ENCODE peak calls at places on chromosomes 11 and 22, in five cellular contexts. One of them, this sample, is unnamed. For H3K4me1, the result is how much of the 10 kb centered on the place peaks cover.

GRCh38 chr11:69919659-69920499 is 100.7 kb upstream of the FGF3 start:
- DNase-seq in ovary: no peak
- DNase-seq in left ventricle myocardium inferior: no peak
- DNase-seq in BE2C: peak
- DNase-seq in cardiac muscle cell: no peak
- DNase-seq in this sample: no peak

GRCh38 chr11:131867457-131868257 is 497.2 kb downstream of the NTM start:
- DNase-seq in ovary: no peak
- DNase-seq in left ventricle myocardium inferior: peak
- DNase-seq in BE2C: peak
- DNase-seq in cardiac muscle cell: peak
- DNase-seq in this sample: no peak

GRCh38 chr22:23824476-23825245 is 14.1 kb downstream of the DERL3 start:
- DNase-seq in ovary: no peak
- DNase-seq in left ventricle myocardium inferior: no peak
- DNase-seq in BE2C: peak
- DNase-seq in cardiac muscle cell: no peak
- DNase-seq in this sample: no peak

GRCh38 chr11:122874991-122875390 is 7.6 kb upstream of the JHY start:
- DNase-seq in ovary: no peak
- DNase-seq in left ventricle myocardium inferior: no peak
- DNase-seq in BE2C: no peak
- DNase-seq in cardiac muscle cell: no peak
- DNase-seq in this sample: no peak

GRCh38 chr11:125429174-125429707 is 66.8 kb downstream of the FEZ1 start:
- DNase-seq in ovary: peak
- DNase-seq in left ventricle myocardium inferior: peak
- DNase-seq in BE2C: peak
- DNase-seq in cardiac muscle cell: peak
- DNase-seq in this sample: peak

GRCh38 chr11:73172992-73173656 is 31.0 kb upstream of the FCHSD2 start:
- DNase-seq in ovary: no peak
- DNase-seq in left ventricle myocardium inferior: no peak
- DNase-seq in BE2C: no peak
- DNase-seq in cardiac muscle cell: no peak
- DNase-seq in this sample: no peak

GRCh38 chr11:67119577-67120391 is 721 bp downstream of the KDM2A start:
- DNase-seq in ovary: peak
- DNase-seq in left ventricle myocardium inferior: no peak
- DNase-seq in BE2C: peak
- DNase-seq in cardiac muscle cell: peak
- DNase-seq in this sample: no peak

GRCh38 chr11:85086511-85087284 is 540.4 kb downstream of the DLG2 start:
- DNase-seq in ovary: no peak
- DNase-seq in left ventricle myocardium inferior: no peak
- DNase-seq in BE2C: no peak
- DNase-seq in cardiac muscle cell: no peak
- DNase-seq in this sample: no peak

GRCh38 chr22:26431151-26431995 is 2.3 kb downstream of the ASPHD2 start:
- DNase-seq in ovary: no peak
- DNase-seq in left ventricle myocardium inferior: no peak
- DNase-seq in BE2C: no peak
- DNase-seq in cardiac muscle cell: peak
- DNase-seq in this sample: no peak

GRCh38 chr22:24282401-24282800 is 11.8 kb downstream of the SPECC1L start:
- DNase-seq in ovary: no peak
- DNase-seq in left ventricle myocardium inferior: no peak
- DNase-seq in BE2C: no peak
- DNase-seq in cardiac muscle cell: no peak
- DNase-seq in this sample: no peak

GRCh38 chr11:132312616-132313210 is 942.3 kb downstream of the NTM start:
- DNase-seq in ovary: no peak
- DNase-seq in left ventricle myocardium inferior: no peak
- DNase-seq in BE2C: no peak
- DNase-seq in cardiac muscle cell: peak
- DNase-seq in this sample: no peak

GRCh38 chr11:44138286-44138685 is 42.8 kb downstream of the EXT2 start:
- DNase-seq in ovary: no peak
- DNase-seq in left ventricle myocardium inferior: no peak
- DNase-seq in BE2C: no peak
- DNase-seq in cardiac muscle cell: no peak
- DNase-seq in this sample: no peak

GRCh38 chr11:132643239-132643638 is 889.1 kb downstream of the OPCML start:
- DNase-seq in ovary: no peak
- DNase-seq in left ventricle myocardium inferior: no peak
- DNase-seq in BE2C: no peak
- DNase-seq in cardiac muscle cell: no peak
- DNase-seq in this sample: no peak

GRCh38 chr11:2577071-2578005 is 122.5 kb downstream of the KCNQ1OT1 start:
- DNase-seq in ovary: peak
- DNase-seq in left ventricle myocardium inferior: peak
- DNase-seq in BE2C: peak
- DNase-seq in cardiac muscle cell: no peak
- DNase-seq in this sample: no peak

GRCh38 chr11:8652140-8652539 is 30.3 kb downstream of the TRIM66 start:
- DNase-seq in ovary: no peak
- DNase-seq in left ventricle myocardium inferior: no peak
- DNase-seq in BE2C: no peak
- DNase-seq in cardiac muscle cell: peak
- DNase-seq in this sample: no peak

GRCh38 chr11:108664241-108664640 is 628 bp upstream of the DDX10 start:
- DNase-seq in ovary: no peak
- DNase-seq in left ventricle myocardium inferior: no peak
- DNase-seq in BE2C: no peak
- DNase-seq in cardiac muscle cell: no peak
- DNase-seq in this sample: no peak

GRCh38 chr22:35148381-35148780 is 82.4 kb downstream of the ISX start:
- DNase-seq in ovary: no peak
- DNase-seq in left ventricle myocardium inferior: no peak
- DNase-seq in BE2C: no peak
- DNase-seq in cardiac muscle cell: no peak
- DNase-seq in this sample: no peak

GRCh38 chr22:40922484-40923303 is 28.5 kb upstream of the RBX1 start:
- DNase-seq in ovary: no peak
- DNase-seq in left ventricle myocardium inferior: no peak
- DNase-seq in BE2C: peak
- DNase-seq in cardiac muscle cell: peak
- DNase-seq in this sample: peak

GRCh38 chr11:844693-845644 is 2.3 kb downstream of the TSPAN4 start:
- DNase-seq in ovary: peak
- DNase-seq in left ventricle myocardium inferior: peak
- DNase-seq in BE2C: peak
- DNase-seq in cardiac muscle cell: peak
- DNase-seq in this sample: no peak

GRCh38 chr11:67731583-67731982 is 57.2 kb upstream of the ALDH3B2 start:
- DNase-seq in ovary: no peak
- DNase-seq in left ventricle myocardium inferior: no peak
- DNase-seq in BE2C: no peak
- DNase-seq in cardiac muscle cell: no peak
- DNase-seq in this sample: no peak

GRCh38 chr11:88538088-88538487 is 200.6 kb upstream of the CTSC start:
- DNase-seq in ovary: no peak
- DNase-seq in left ventricle myocardium inferior: no peak
- DNase-seq in BE2C: no peak
- DNase-seq in cardiac muscle cell: peak
- DNase-seq in this sample: no peak

GRCh38 chr11:64356498-64357411 is 2.2 kb upstream of the RPS6KA4 start:
- DNase-seq in ovary: no peak
- DNase-seq in left ventricle myocardium inferior: no peak
- DNase-seq in BE2C: peak
- DNase-seq in cardiac muscle cell: peak
- DNase-seq in this sample: peak

GRCh38 chr11:92941676-92942571 is 27.5 kb upstream of the MTNR1B start:
- DNase-seq in ovary: no peak
- DNase-seq in left ventricle myocardium inferior: no peak
- DNase-seq in BE2C: peak
- DNase-seq in cardiac muscle cell: peak
- DNase-seq in this sample: peak

GRCh38 chr22:19869497-19870152 is 15.0 kb upstream of the GNB1L start:
- DNase-seq in ovary: no peak
- DNase-seq in left ventricle myocardium inferior: no peak
- DNase-seq in BE2C: peak
- DNase-seq in cardiac muscle cell: no peak
- DNase-seq in this sample: no peak

GRCh38 chr11:62445314-62445740 is 26.5 kb downstream of the SCGB1A1 start:
- DNase-seq in ovary: peak
- DNase-seq in left ventricle myocardium inferior: peak
- DNase-seq in BE2C: no peak
- DNase-seq in cardiac muscle cell: peak
- DNase-seq in this sample: no peak

GRCh38 chr11:84819128-84819527 is 808.0 kb downstream of the DLG2 start:
- DNase-seq in ovary: no peak
- DNase-seq in left ventricle myocardium inferior: no peak
- DNase-seq in BE2C: no peak
- DNase-seq in cardiac muscle cell: no peak
- DNase-seq in this sample: no peak

GRCh38 chr11:44842219-44842618 is 108.5 kb downstream of the TP53I11 start:
- DNase-seq in ovary: no peak
- DNase-seq in left ventricle myocardium inferior: no peak
- DNase-seq in BE2C: no peak
- DNase-seq in cardiac muscle cell: peak
- DNase-seq in this sample: no peak

GRCh38 chr11:124313131-124313530 is 618 bp downstream of the OR8D1 start:
- DNase-seq in ovary: no peak
- DNase-seq in left ventricle myocardium inferior: no peak
- DNase-seq in BE2C: no peak
- DNase-seq in cardiac muscle cell: no peak
- DNase-seq in this sample: no peak

GRCh38 chr11:64400096-64400495 is 41.1 kb downstream of the RPS6KA4 start:
- DNase-seq in ovary: no peak
- DNase-seq in left ventricle myocardium inferior: no peak
- DNase-seq in BE2C: no peak
- DNase-seq in cardiac muscle cell: no peak
- DNase-seq in this sample: no peak

GRCh38 chr11:101509911-101510310 is 73.9 kb downstream of the TRPC6 start:
- DNase-seq in ovary: no peak
- DNase-seq in left ventricle myocardium inferior: no peak
- DNase-seq in BE2C: no peak
- DNase-seq in cardiac muscle cell: no peak
- DNase-seq in this sample: no peak

GRCh38 chr11:67267188-67268035 is 1.1 kb downstream of the GRK2 start:
- DNase-seq in ovary: no peak
- DNase-seq in left ventricle myocardium inferior: no peak
- DNase-seq in BE2C: no peak
- DNase-seq in cardiac muscle cell: no peak
- DNase-seq in this sample: no peak

GRCh38 chr11:12693485-12694181 is 19.4 kb downstream of the TEAD1 start:
- DNase-seq in ovary: peak
- DNase-seq in left ventricle myocardium inferior: peak
- DNase-seq in BE2C: no peak
- DNase-seq in cardiac muscle cell: peak
- DNase-seq in this sample: peak

GRCh38 chr11:114182471-114182968 is 113.7 kb upstream of the NNMT start:
- DNase-seq in ovary: no peak
- DNase-seq in left ventricle myocardium inferior: no peak
- DNase-seq in BE2C: no peak
- DNase-seq in cardiac muscle cell: no peak
- DNase-seq in this sample: no peak
- H3K4me1 ChIP-seq in ovary: under half
- H3K4me1 ChIP-seq in left ventricle myocardium inferior: half or more
- H3K4me1 ChIP-seq in BE2C: under half
- H3K4me1 ChIP-seq in cardiac muscle cell: under half
- H3K4me1 ChIP-seq in this sample: under half

GRCh38 chr22:50303515-50303847 is 4.0 kb downstream of the PLXNB2 start:
- DNase-seq in ovary: no peak
- DNase-seq in left ventricle myocardium inferior: no peak
- DNase-seq in BE2C: no peak
- DNase-seq in cardiac muscle cell: no peak
- DNase-seq in this sample: no peak
- H3K4me1 ChIP-seq in ovary: half or more
- H3K4me1 ChIP-seq in left ventricle myocardium inferior: half or more
- H3K4me1 ChIP-seq in BE2C: under half
- H3K4me1 ChIP-seq in cardiac muscle cell: half or more
- H3K4me1 ChIP-seq in this sample: half or more

GRCh38 chr22:30313527-30314385 is 13.0 kb downstream of the TBC1D10A start:
- DNase-seq in ovary: no peak
- DNase-seq in left ventricle myocardium inferior: no peak
- DNase-seq in BE2C: peak
- DNase-seq in cardiac muscle cell: no peak
- DNase-seq in this sample: no peak
- H3K4me1 ChIP-seq in ovary: half or more
- H3K4me1 ChIP-seq in left ventricle myocardium inferior: half or more
- H3K4me1 ChIP-seq in BE2C: under half
- H3K4me1 ChIP-seq in cardiac muscle cell: under half
- H3K4me1 ChIP-seq in this sample: under half

GRCh38 chr11:86702387-86702983 is 30.1 kb upstream of the ME3 start:
- DNase-seq in ovary: no peak
- DNase-seq in left ventricle myocardium inferior: no peak
- DNase-seq in BE2C: no peak
- DNase-seq in cardiac muscle cell: no peak
- DNase-seq in this sample: no peak

GRCh38 chr11:86704710-86705109 is 32.3 kb upstream of the ME3 start:
- DNase-seq in ovary: no peak
- DNase-seq in left ventricle myocardium inferior: no peak
- DNase-seq in BE2C: no peak
- DNase-seq in cardiac muscle cell: no peak
- DNase-seq in this sample: no peak

GRCh38 chr11:86708671-86709070 is 36.3 kb upstream of the ME3 start:
- DNase-seq in ovary: no peak
- DNase-seq in left ventricle myocardium inferior: no peak
- DNase-seq in BE2C: no peak
- DNase-seq in cardiac muscle cell: no peak
- DNase-seq in this sample: no peak

GRCh38 chr11:86706341-86707131 is 34.1 kb upstream of the ME3 start:
- DNase-seq in ovary: no peak
- DNase-seq in left ventricle myocardium inferior: no peak
- DNase-seq in BE2C: no peak
- DNase-seq in cardiac muscle cell: no peak
- DNase-seq in this sample: no peak

DNA sequence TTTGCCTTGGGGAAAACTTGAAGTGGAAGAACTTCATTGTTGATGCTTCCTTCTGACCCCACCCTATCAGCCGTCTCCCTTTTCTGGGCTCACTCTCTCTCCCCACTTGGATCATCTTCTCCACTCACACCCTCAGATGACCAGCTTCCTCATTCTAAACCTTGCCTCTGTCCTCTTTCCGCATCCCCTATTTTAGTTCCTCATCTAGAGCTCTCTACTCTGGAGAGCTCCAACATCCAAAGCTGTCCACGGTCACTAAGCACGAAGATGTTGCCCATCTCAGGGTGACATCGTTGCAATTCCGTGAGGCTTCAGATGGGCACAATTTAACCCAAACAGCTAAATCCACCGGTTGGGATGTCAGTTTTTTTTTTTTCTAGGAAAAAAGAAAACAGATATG is 31.6 kb upstream of the ME3 start:
- DNase-seq in ovary: no peak
- DNase-seq in left ventricle myocardium inferior: no peak
- DNase-seq in BE2C: no peak
- DNase-seq in cardiac muscle cell: no peak
- DNase-seq in this sample: no peak
- H3K4me1 ChIP-seq in ovary: under half
- H3K4me1 ChIP-seq in left ventricle myocardium inferior: under half
- H3K4me1 ChIP-seq in BE2C: under half
- H3K4me1 ChIP-seq in cardiac muscle cell: under half
- H3K4me1 ChIP-seq in this sample: under half